ENCODE peak calls at places on chromosome 19, in ten cellular contexts. X, T, I, U, E, C, G, K, L and F are unnamed samples.
A peak's percentile ranks its signal among the peaks of the same experiment; 100 is the strongest.

GRCh38 chr19:19405919-19406877 is 723 bp downstream of the GATAD2A start:
- DNase-seq in I (no peak), X (peak; percentile 53), L (peak; percentile 75), T (peak; percentile 71), C (peak; percentile 58), G (peak; percentile 39), U (peak; percentile 73), K (peak; percentile 56), E (no peak), F (peak; percentile 54)

GRCh38 chr19:6238256-6238642 is 41.5 kb downstream of the MLLT1 start:
- DNase-seq in C (no peak), E (no peak), I (no peak), K (no peak), L (no peak), X (no peak), U (no peak), G (no peak), T (peak; percentile 71), F (no peak)

GRCh38 chr19:16569609-16570320 is 2.5 kb downstream of the SLC35E1 start:
- DNase-seq in E (no peak), G (no peak), K (no peak), U (no peak), I (no peak), C (no peak), X (no peak), T (no peak), L (no peak), F (no peak)

GRCh38 chr19:48674216-48674809 is 1.5 kb upstream of the NTN5 start:
- DNase-seq in U (no peak), L (no peak), E (no peak), I (no peak), T (no peak), C (no peak), K (no peak), G (no peak), X (no peak), F (no peak)

GRCh38 chr19:44605547-44605946 is 7.8 kb upstream of the IGSF23 start:
- DNase-seq in X (no peak), E (no peak), C (no peak), G (no peak), U (no peak), K (no peak), I (no peak), L (no peak), T (no peak), F (no peak)

GRCh38 chr19:18023596-18024212 is 15.7 kb downstream of the ARRDC2 start:
- DNase-seq in X (peak; percentile 40), U (no peak), K (peak; percentile 99), E (no peak), C (peak; percentile 95), I (no peak), T (no peak), L (no peak), G (peak; percentile 87), F (peak; percentile 41)

GRCh38 chr19:5691930-5692784 is 2.1 kb downstream of the RPL36 start:
- DNase-seq in C (no peak), K (no peak), X (no peak), T (peak; percentile 27), L (no peak), U (no peak), I (no peak), G (no peak), E (no peak), F (no peak)

GRCh38 chr19:10112037-10112751 is 701 bp downstream of the P2RY11 start:
- DNase-seq in X (peak; percentile 69), T (no peak), U (no peak), I (peak; percentile 38), K (peak; percentile 35), L (peak; percentile 50), E (no peak), C (no peak), G (no peak), F (no peak)

GRCh38 chr19:55686311-55687050 is 11.5 kb downstream of the EPN1 start:
- DNase-seq in K (no peak), U (no peak), G (no peak), L (no peak), X (no peak), I (no peak), E (no peak), C (no peak), T (no peak), F (no peak)

GRCh38 chr19:5590865-5591154 is 23.1 kb upstream of the TINCR start:
- DNase-seq in K (no peak), C (no peak), X (no peak), L (no peak), T (no peak), G (no peak), I (no peak), E (no peak), U (no peak), F (no peak)

GRCh38 chr19:10835089-10835753 is 791 bp downstream of the TMED1 start:
- DNase-seq in L (no peak), G (no peak), U (no peak), X (no peak), C (no peak), E (no peak), T (no peak), I (no peak), K (no peak), F (no peak)

GRCh38 chr19:10640361-10640760 is 13.8 kb upstream of the ILF3 start:
- DNase-seq in E (no peak), U (no peak), I (no peak), L (no peak), T (no peak), G (no peak), C (no peak), X (no peak), K (no peak), F (no peak)

GRCh38 chr19:1163934-1164683 is 10.0 kb downstream of the SBNO2 start:
- DNase-seq in L (no peak), U (no peak), T (no peak), G (no peak), K (no peak), E (no peak), I (no peak), X (no peak), C (no peak), F (no peak)

GRCh38 chr19:49472936-49473335 is 1.1 kb upstream of the FLT3LG start:
- DNase-seq in X (no peak), L (no peak), I (no peak), U (no peak), E (no peak), C (no peak), K (no peak), T (no peak), G (no peak), F (no peak)

GRCh38 chr19:14555918-14556661 is 15.8 kb downstream of the NDUFB7 start:
- DNase-seq in T (no peak), K (no peak), U (no peak), E (no peak), L (no peak), C (no peak), X (no peak), I (peak; percentile 62), G (no peak), F (no peak)

GRCh38 chr19:41563847-41564514 is 12.0 kb upstream of the CEACAM21 start:
- DNase-seq in T (no peak), L (no peak), U (no peak), G (no peak), X (peak; percentile 32), E (no peak), C (no peak), K (no peak), I (no peak), F (no peak)

GRCh38 chr19:12159773-12160414 is 3.0 kb upstream of the ZNF136 start:
- DNase-seq in T (no peak), E (no peak), U (no peak), X (no peak), I (no peak), L (no peak), K (no peak), C (no peak), G (no peak), F (no peak)

GRCh38 chr19:7287716-7288115 is 6.5 kb downstream of the INSR start:
- DNase-seq in C (no peak), U (no peak), T (no peak), I (no peak), L (no peak), E (no peak), K (no peak), G (no peak), X (no peak), F (no peak)

GRCh38 chr19:20247016-20247683 is 80.1 kb downstream of the ZNF486 start:
- DNase-seq in T (peak; percentile 1), X (no peak), E (no peak), C (peak; percentile 11), U (peak; percentile 55), I (no peak), K (no peak), L (no peak), G (peak; percentile 61), F (no peak)

GRCh38 chr19:6717441-6717971 is 2.9 kb downstream of the C3 start:
- DNase-seq in E (no peak), L (no peak), C (no peak), I (no peak), X (no peak), G (no peak), K (no peak), U (no peak), T (no peak), F (no peak)

GRCh38 chr19:45999653-46000121 is 4.4 kb downstream of the CCDC61 start:
- DNase-seq in T (peak; percentile 33), I (no peak), X (no peak), G (no peak), U (peak; percentile 82), K (no peak), E (no peak), L (no peak), C (no peak), F (no peak)

GRCh38 chr19:18656337-18657086 is 19.7 kb downstream of the KLHL26 start:
- DNase-seq in K (no peak), E (no peak), X (no peak), C (no peak), L (no peak), I (no peak), U (no peak), T (no peak), G (no peak), F (no peak)

GRCh38 chr19:46704379-46705076 is 12.4 kb downstream of the PRKD2 start:
- DNase-seq in G (peak; percentile 72), X (peak; percentile 82), C (peak; percentile 74), U (peak; percentile 91), T (peak; percentile 44), I (no peak), L (no peak), E (peak; percentile 79), K (peak; percentile 82), F (no peak)